ENCODE peak calls at places on chromosomes 5 and 9, in four cellular contexts. B is foreskin keratinocyte; D is stimulated activated CD4-positive, alpha-beta T cell treated with anti-CD3 and anti-CD28 coated beads, Interleukin-2, amount 100 ng/mL, for 48 hours; W is Right ventricle myocardium superior. G is an unnamed sample.

GRCh38 chr5:57845025-57845424 is 362.4 kb upstream of the ACTBL2 start:
- DNase-seq in B (no peak), D (no peak), W (no peak), G (no peak)

GRCh38 chr5:124790895-124791732 is 44.7 kb upstream of the ZNF608 start:
- DNase-seq in B (peak), D (no peak), W (no peak), G (no peak)

GRCh38 chr5:76790632-76791290 is 28.1 kb upstream of the F2RL1 start:
- DNase-seq in D (peak), W (no peak), B (peak), G (no peak)

GRCh38 chr9:131098391-131099087 is 2.2 kb downstream of the AIF1L start:
- DNase-seq in W (no peak), B (no peak), D (no peak), G (no peak)

GRCh38 chr9:749712-750111 is 91.8 kb upstream of the DMRT1 start:
- DNase-seq in B (no peak), D (no peak), W (no peak), G (no peak)

GRCh38 chr5:145848854-145849253 is 13.7 kb upstream of the PRELID2 start:
- DNase-seq in W (no peak), B (peak), D (no peak), G (no peak)

GRCh38 chr5:20601678-20602100 is 613.7 kb upstream of the CDH18 start:
- DNase-seq in B (peak), D (no peak), W (no peak), G (no peak)

GRCh38 chr5:36052542-36052941 is 14.1 kb downstream of the UGT3A2 start:
- DNase-seq in W (no peak), B (peak), D (no peak), G (no peak)

GRCh38 chr9:120730661-120731514 is 16.6 kb upstream of the MEGF9 start:
- DNase-seq in W (peak), B (peak), D (no peak), G (no peak)

GRCh38 chr5:141039517-141039916 is 11.7 kb upstream of the PCDHB1 start:
- DNase-seq in D (no peak), W (no peak), B (peak), G (no peak)

GRCh38 chr5:156391139-156391538 is 64.2 kb downstream of the SGCD start:
- DNase-seq in D (no peak), W (no peak), B (peak), G (no peak)

GRCh38 chr9:69455311-69455710 is 130.3 kb downstream of the ENTREP1 start:
- DNase-seq in B (no peak), D (no peak), W (no peak), G (no peak)

GRCh38 chr5:134398609-134399155 is 13.0 kb downstream of the CDKN2AIPNL start:
- DNase-seq in W (no peak), D (no peak), B (no peak), G (no peak)

GRCh38 chr5:101728933-101729332 is 567.2 kb downstream of the SLCO4C1 start:
- DNase-seq in W (no peak), D (no peak), B (peak), G (no peak)

GRCh38 chr5:87020099-87020934 is 247.4 kb upstream of the RASA1 start:
- DNase-seq in W (no peak), B (peak), D (no peak), G (no peak)

GRCh38 chr9:134502261-134503211 is 139.1 kb upstream of the COL5A1 start:
- DNase-seq in D (no peak), B (peak), W (peak), G (no peak)

GRCh38 chr5:20215257-20215656 is 227.3 kb upstream of the CDH18 start:
- DNase-seq in B (no peak), W (no peak), D (no peak), G (no peak)

GRCh38 chr5:112124788-112125187 is 294.3 kb downstream of the EPB41L4A start:
- DNase-seq in B (no peak), W (no peak), D (no peak), G (no peak)